ENCODE peak calls at places on chromosomes 13 and 19, in nine cellular contexts. L is GM23248, A is colonic mucosa, V is pancreas, Z is PC-3, D is heart right ventricle, K is Peyer's patch, I is neural progenitor cell, B is HAP-1. P is an unnamed sample.

GRCh38 chr13:45325806-45326205 is 15.2 kb downstream of the TPT1 start:
- DNase-seq in L (peak; percentile 94), A (no peak), V (peak; percentile 69), Z (peak; percentile 67), D (peak; percentile 48), K (no peak), I (no peak), B (no peak), P (no peak)

GRCh38 chr13:112010714-112011113 is 56.2 kb upstream of the SOX1 start:
- DNase-seq in L (no peak), A (no peak), V (no peak), Z (no peak), D (no peak), K (no peak), I (no peak), B (no peak), P (no peak)

GRCh38 chr19:11045536-11045935 is 43.7 kb upstream of the LDLR start:
- DNase-seq in L (no peak), A (no peak), V (no peak), Z (no peak), D (no peak), K (no peak), I (no peak), B (no peak), P (no peak)

GRCh38 chr13:27835799-27836198 is 43.5 kb downstream of the GSX1 start:
- DNase-seq in L (no peak), A (no peak), V (no peak), Z (no peak), D (no peak), K (no peak), I (no peak), B (no peak), P (no peak)

GRCh38 chr19:2271516-2272103 is 10.4 kb downstream of the PEAK3 start:
- DNase-seq in L (peak; percentile 89), A (no peak), V (no peak), Z (peak; percentile 44), D (no peak), K (peak; percentile 64), I (peak; percentile 26), B (peak; percentile 7), P (no peak)

GRCh38 chr19:31164666-31165265 is 184.5 kb downstream of the TSHZ3 start:
- DNase-seq in L (no peak), A (no peak), V (no peak), Z (no peak), D (no peak), K (no peak), I (no peak), B (no peak), P (no peak)

GRCh38 chr13:106104281-106104901 is 431.1 kb downstream of the EFNB2 start:
- DNase-seq in L (peak; percentile 90), A (no peak), V (no peak), Z (peak; percentile 91), D (no peak), K (no peak), I (peak; percentile 20), B (no peak), P (no peak)

GRCh38 chr19:10305139-10305806 is 4.3 kb downstream of the ZGLP1 start:
- DNase-seq in L (peak; percentile 87), A (no peak), V (no peak), Z (no peak), D (no peak), K (no peak), I (no peak), B (no peak), P (no peak)

DNA sequence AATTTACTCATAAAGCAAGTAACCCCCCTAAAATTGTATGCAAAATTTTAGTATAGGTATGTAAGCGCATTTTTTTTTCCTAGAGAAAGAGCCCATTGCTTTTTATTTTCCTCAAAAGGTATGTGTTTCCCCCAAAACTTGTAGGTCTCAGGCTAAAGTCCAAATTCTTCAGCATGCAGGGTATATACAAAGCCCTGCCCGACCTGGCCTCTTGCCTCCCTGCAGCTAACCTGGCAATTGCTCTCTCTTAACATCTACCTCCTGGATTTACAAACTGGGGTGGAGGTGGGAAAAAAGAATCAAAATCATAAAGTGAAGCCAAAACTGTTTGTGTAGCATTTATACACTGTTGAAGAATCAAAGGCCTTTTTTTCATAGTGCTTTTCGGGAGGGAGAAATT is 107.8 kb downstream of the KCNRG start:
- DNase-seq in L (no peak), A (no peak), V (no peak), Z (no peak), D (no peak), K (no peak), I (no peak), B (no peak), P (no peak)
- H3K4me1 ChIP-seq in L (no peaks in the 10 kb centered on the region), A (peaks cover 13% of the 10 kb centered on the region), V (peaks cover 15% of the 10 kb centered on the region), Z (peaks cover 10% of the 10 kb centered on the region), D (peaks cover 22% of the 10 kb centered on the region), K (peaks cover 17% of the 10 kb centered on the region), I (peaks cover 16% of the 10 kb centered on the region), B (peaks cover 20% of the 10 kb centered on the region), P (peaks cover 36% of the 10 kb centered on the region)

GRCh38 chr19:16402076-16402475 is 69.7 kb downstream of the EPS15L1 start:
- DNase-seq in L (no peak), A (no peak), V (no peak), Z (no peak), D (no peak), K (no peak), I (no peak), B (no peak), P (no peak)

GRCh38 chr19:16405091-16405490 is 66.7 kb downstream of the EPS15L1 start:
- DNase-seq in L (no peak), A (no peak), V (no peak), Z (no peak), D (no peak), K (no peak), I (no peak), B (no peak), P (no peak)

GRCh38 chr19:16400911-16401675 is 70.7 kb downstream of the EPS15L1 start:
- DNase-seq in L (peak; percentile 94), A (no peak), V (no peak), Z (no peak), D (no peak), K (peak; percentile 19), I (no peak), B (no peak), P (no peak)

GRCh38 chr19:16404396-16404795 is 67.4 kb downstream of the EPS15L1 start:
- DNase-seq in L (no peak), A (no peak), V (no peak), Z (no peak), D (no peak), K (no peak), I (no peak), B (no peak), P (no peak)

GRCh38 chr19:16403151-16403977 is 68.4 kb downstream of the EPS15L1 start:
- DNase-seq in L (no peak), A (no peak), V (no peak), Z (no peak), D (no peak), K (no peak), I (no peak), B (no peak), P (no peak)
- H3K36me3 ChIP-seq in L (peaks cover 4% of the 10 kb centered on the region), A (no peaks in the 10 kb centered on the region), V (peaks cover 38% of the 10 kb centered on the region), Z (peaks cover 43% of the 10 kb centered on the region), D (peaks cover 5% of the 10 kb centered on the region), K (no peaks in the 10 kb centered on the region), I (no peaks in the 10 kb centered on the region), B (peaks cover 59% of the 10 kb centered on the region), P (peaks cover 24% of the 10 kb centered on the region)

DNA sequence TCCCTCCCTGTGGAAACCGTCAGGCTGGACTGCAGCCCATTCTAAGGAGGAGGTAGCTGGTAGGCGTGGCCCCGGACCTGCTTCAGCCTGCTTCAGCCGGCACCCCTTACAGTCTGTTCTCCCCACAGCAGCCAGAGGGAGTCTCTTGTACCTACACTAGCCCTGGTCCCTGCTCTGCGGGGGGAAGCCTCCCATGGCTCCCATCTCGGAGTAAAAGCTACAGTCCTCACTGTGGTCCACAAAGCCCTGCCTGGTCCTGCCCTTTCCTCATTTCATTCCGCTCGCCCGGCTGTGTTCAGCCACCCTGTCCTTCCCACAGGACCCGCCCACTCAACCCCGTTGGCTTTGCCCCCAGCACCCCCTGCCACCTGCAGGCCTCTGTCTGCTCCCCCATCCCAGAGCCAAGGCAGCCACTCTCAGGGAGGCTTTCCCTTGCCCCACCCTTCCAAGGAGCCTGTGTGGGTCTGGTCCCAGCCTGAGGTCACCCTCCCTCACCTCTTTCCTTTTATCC is 1.3 kb downstream of the PGLYRP1 start:
- DNase-seq in L (no peak), A (peak; percentile 58), V (no peak), Z (no peak), D (no peak), K (no peak), I (no peak), B (no peak), P (no peak)
- H3K4me1 ChIP-seq in L (no peaks in the 10 kb centered on the region), A (no peaks in the 10 kb centered on the region), V (no peaks in the 10 kb centered on the region), Z (no peaks in the 10 kb centered on the region), D (peaks cover 5% of the 10 kb centered on the region), K (no peaks in the 10 kb centered on the region), I (peaks cover under 1% of the 10 kb centered on the region), B (no peaks in the 10 kb centered on the region), P (peaks cover 17% of the 10 kb centered on the region)

DNA sequence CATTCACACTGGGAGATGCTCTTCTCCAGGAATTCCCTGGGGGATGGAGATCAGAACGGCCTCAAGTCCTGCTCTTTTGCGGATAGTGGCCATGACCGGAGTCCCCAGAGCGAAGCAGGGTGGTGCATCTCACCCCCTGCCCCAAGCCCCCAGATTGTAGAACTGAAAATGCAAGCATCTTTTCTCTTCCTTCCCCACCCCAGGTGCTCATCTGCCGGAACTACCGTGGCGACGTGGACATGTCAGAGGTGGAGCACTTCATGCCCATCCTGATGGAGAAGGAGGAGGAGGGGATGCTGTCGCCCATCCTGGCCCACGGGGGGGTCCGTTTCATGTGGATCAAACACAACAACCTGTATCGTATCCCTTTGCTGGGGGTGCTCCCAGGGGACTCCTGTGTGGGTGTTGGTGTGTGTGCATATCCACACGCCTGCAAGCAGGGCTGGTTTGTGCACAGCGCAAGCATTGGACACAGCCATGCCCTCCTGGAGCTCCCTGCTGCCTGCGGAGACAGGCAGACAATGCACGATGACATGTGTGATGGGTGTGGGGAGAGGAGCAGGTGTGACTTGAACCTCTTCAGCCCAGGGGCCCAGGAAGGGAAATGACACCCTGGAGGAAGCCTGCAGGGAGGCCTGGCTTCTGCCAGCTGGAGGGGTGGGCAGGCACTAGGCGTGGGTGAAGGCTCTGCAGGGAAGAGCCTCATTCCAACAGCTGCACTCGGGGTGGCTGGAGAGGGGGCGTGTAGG is 5.7 kb downstream of the AP1M1 start:
- DNase-seq in L (no peak), A (no peak), V (no peak), Z (no peak), D (no peak), K (no peak), I (no peak), B (no peak), P (no peak)
- H3K36me3 ChIP-seq in L (peaks cover 8% of the 10 kb centered on the region), A (no peaks in the 10 kb centered on the region), V (peaks cover 1% of the 10 kb centered on the region), Z (no peaks in the 10 kb centered on the region), D (peaks cover 3% of the 10 kb centered on the region), K (no peaks in the 10 kb centered on the region), I (no peaks in the 10 kb centered on the region), B (peaks cover 24% of the 10 kb centered on the region), P (peaks cover 24% of the 10 kb centered on the region)

GRCh38 chr19:28602675-28603298 is 610.2 kb downstream of the UQCRFS1 start:
- DNase-seq in L (no peak), A (no peak), V (no peak), Z (no peak), D (no peak), K (no peak), I (no peak), B (no peak), P (no peak)
- H3K4me1 ChIP-seq in L (no peaks in the 10 kb centered on the region), A (no peaks in the 10 kb centered on the region), V (no peaks in the 10 kb centered on the region), Z (no peaks in the 10 kb centered on the region), D (no peaks in the 10 kb centered on the region), K (no peaks in the 10 kb centered on the region), I (peaks cover 4% of the 10 kb centered on the region), B (no peaks in the 10 kb centered on the region), P (no peaks in the 10 kb centered on the region)

GRCh38 chr19:29442910-29443309 is 82.9 kb upstream of the VSTM2B start:
- DNase-seq in L (no peak), A (no peak), V (no peak), Z (no peak), D (no peak), K (no peak), I (no peak), B (no peak), P (no peak)
- H3K36me3 ChIP-seq in L (no peaks in the 10 kb centered on the region), A (no peaks in the 10 kb centered on the region), V (no peaks in the 10 kb centered on the region), Z (no peaks in the 10 kb centered on the region), D (no peaks in the 10 kb centered on the region), K (no peaks in the 10 kb centered on the region), I (no peaks in the 10 kb centered on the region), B (no peaks in the 10 kb centered on the region), P (no peaks in the 10 kb centered on the region)